ENCODE peak calls at places on chromosomes 1 and 21, in ten cellular contexts. S, L, V, K, F, I, U, X, M and Z are unnamed samples.

GRCh38 chr1:245153645-245154428 is 948 bp upstream of the KIF26B start:
- DNase-seq in X (peak; percentile 30), L (no peak), V (no peak), K (no peak), F (no peak), S (peak; percentile 38), M (no peak), I (no peak), U (no peak), Z (no peak)

GRCh38 chr1:214637722-214638473 is 34.9 kb downstream of the CENPF start:
- DNase-seq in L (no peak), V (no peak), I (no peak), M (no peak), X (peak; percentile 63), U (no peak), K (no peak), F (peak; percentile 2), S (peak; percentile 58), Z (no peak)

GRCh38 chr1:32394890-32395415 is 712 bp upstream of the BSDC1 start:
- DNase-seq in U (no peak), K (no peak), L (no peak), I (no peak), X (no peak), S (peak; percentile 22), M (no peak), V (no peak), F (no peak), Z (no peak)

GRCh38 chr1:3070654-3071506 is 1.9 kb downstream of the PRDM16 start:
- DNase-seq in U (no peak), S (no peak), K (no peak), M (no peak), V (no peak), F (no peak), L (no peak), X (no peak), I (no peak), Z (no peak)

GRCh38 chr1:117014209-117014608 is 12.6 kb downstream of the CD101 start:
- DNase-seq in I (no peak), M (no peak), X (no peak), K (peak; percentile 18), U (no peak), S (no peak), L (no peak), V (no peak), F (no peak), Z (no peak)

GRCh38 chr1:109393602-109394233 is 4.0 kb downstream of the SORT1 start:
- DNase-seq in X (no peak), L (no peak), U (no peak), I (no peak), S (no peak), M (no peak), F (no peak), K (no peak), V (no peak), Z (no peak)

GRCh38 chr1:6353605-6353947 is 40.0 kb downstream of the ACOT7 start:
- DNase-seq in L (no peak), M (no peak), V (no peak), K (no peak), U (no peak), I (no peak), F (no peak), X (no peak), S (no peak), Z (no peak)

GRCh38 chr1:222909586-222909985 is 94.7 kb downstream of the DISP1 start:
- DNase-seq in V (no peak), M (no peak), S (peak; percentile 80), L (peak; percentile 21), U (peak; percentile 22), X (peak; percentile 88), K (no peak), F (no peak), I (no peak), Z (no peak)

GRCh38 chr1:150511551-150511950 is 3.6 kb downstream of the ECM1 start:
- DNase-seq in V (no peak), I (no peak), M (no peak), L (no peak), K (no peak), X (no peak), F (no peak), U (no peak), S (no peak), Z (no peak)

GRCh38 chr1:234970731-234971476 is 157.7 kb downstream of the TOMM20 start:
- DNase-seq in K (peak; percentile 95), X (peak; percentile 98), U (peak; percentile 77), S (peak; percentile 87), I (no peak), V (peak; percentile 85), M (no peak), F (no peak), L (peak; percentile 75), Z (peak; percentile 71)

GRCh38 chr1:232923739-232924386 is 26.5 kb upstream of the NTPCR start:
- DNase-seq in F (peak; percentile 8), L (no peak), V (no peak), X (peak; percentile 8), U (no peak), I (no peak), S (peak; percentile 36), K (no peak), M (no peak), Z (no peak)

GRCh38 chr1:245378352-245379144 is 223.8 kb downstream of the KIF26B start:
- DNase-seq in M (no peak), I (no peak), F (no peak), U (no peak), X (peak; percentile 18), S (no peak), K (no peak), L (no peak), V (no peak), Z (no peak)

GRCh38 chr1:119314001-119314796 is 54.4 kb upstream of the HAO2 start:
- DNase-seq in I (no peak), U (no peak), X (no peak), F (no peak), M (no peak), S (no peak), L (no peak), K (no peak), V (no peak), Z (no peak)

GRCh38 chr1:19799233-19799876 is 361 bp downstream of the TMCO4 start:
- DNase-seq in I (no peak), L (peak; percentile 35), F (peak; percentile 32), V (peak; percentile 45), U (peak; percentile 69), S (peak; percentile 87), K (no peak), X (peak; percentile 63), M (peak; percentile 26), Z (no peak)

GRCh38 chr1:197464039-197464438 is 196.0 kb downstream of the CRB1 start:
- DNase-seq in V (peak; percentile 36), U (peak; percentile 21), L (peak; percentile 7), F (no peak), I (no peak), S (peak; percentile 59), K (no peak), X (peak; percentile 82), M (no peak), Z (peak; percentile 66)

GRCh38 chr1:228903573-228904122 is 168.4 kb downstream of the RHOU start:
- DNase-seq in X (no peak), F (no peak), L (no peak), S (no peak), V (no peak), M (no peak), U (no peak), K (no peak), I (no peak), Z (no peak)

GRCh38 chr21:42518216-42518615 is 4.6 kb downstream of the SLC37A1 start:
- DNase-seq in X (peak; percentile 75), L (no peak), I (no peak), F (no peak), M (no peak), U (peak; percentile 79), K (peak; percentile 51), S (peak; percentile 58), V (no peak), Z (peak; percentile 51)

GRCh38 chr1:66270122-66270812 is 263.7 kb upstream of the SGIP1 start:
- DNase-seq in K (no peak), L (no peak), V (peak; percentile 60), U (peak; percentile 28), M (no peak), X (no peak), F (no peak), I (no peak), S (no peak), Z (peak; percentile 92)

GRCh38 chr1:214404154-214404553 is 123.2 kb downstream of the SMYD2 start:
- DNase-seq in M (no peak), V (no peak), K (peak; percentile 81), I (no peak), F (no peak), S (no peak), X (peak; percentile 85), L (no peak), U (no peak), Z (no peak)

GRCh38 chr1:20405893-20406604 is 80.0 kb downstream of the CAMK2N1 start:
- DNase-seq in S (peak; percentile 59), M (no peak), F (no peak), I (no peak), U (no peak), K (no peak), X (peak; percentile 74), L (peak; percentile 19), V (no peak), Z (no peak)

GRCh38 chr1:162694911-162695310 is 62.6 kb downstream of the DDR2 start:
- DNase-seq in S (no peak), K (no peak), V (no peak), F (no peak), M (no peak), X (no peak), L (no peak), I (no peak), U (no peak), Z (no peak)

GRCh38 chr1:205561501-205562203 is 57.2 kb downstream of the CDK18 start:
- DNase-seq in X (no peak), L (no peak), F (no peak), V (no peak), I (no peak), U (no peak), S (no peak), M (no peak), K (no peak), Z (no peak)

GRCh38 chr1:205750683-205751651 is 985 bp upstream of the NUCKS1 start:
- DNase-seq in L (no peak), S (peak; percentile 10), U (no peak), X (peak; percentile 19), V (no peak), M (no peak), K (no peak), F (no peak), I (no peak), Z (no peak)

GRCh38 chr1:162335126-162335525 is 41.5 kb downstream of the SPATA46 start:
- DNase-seq in X (no peak), F (no peak), M (no peak), S (no peak), U (no peak), I (no peak), K (no peak), V (no peak), L (peak; percentile 54), Z (no peak)

GRCh38 chr1:24713736-24714135 is 31.5 kb upstream of the CLIC4 start:
- DNase-seq in X (no peak), K (no peak), L (no peak), V (no peak), F (no peak), I (no peak), U (no peak), M (no peak), S (no peak), Z (no peak)

GRCh38 chr21:44291078-44291935 is 5.6 kb downstream of the AIRE start:
- DNase-seq in I (no peak), S (no peak), V (no peak), U (no peak), F (no peak), M (no peak), X (no peak), K (no peak), L (no peak), Z (no peak)

GRCh38 chr1:55718758-55719671 is 503.9 kb upstream of the USP24 start:
- DNase-seq in I (no peak), F (no peak), U (peak; percentile 48), V (peak; percentile 83), K (peak; percentile 99), X (peak; percentile 100), S (peak; percentile 92), L (peak; percentile 11), M (no peak), Z (peak; percentile 96)

GRCh38 chr1:211472724-211473123 is 19.2 kb downstream of the RD3 start:
- DNase-seq in M (no peak), V (no peak), S (peak; percentile 6), X (no peak), L (no peak), K (no peak), F (no peak), U (no peak), I (no peak), Z (no peak)